ENCODE peak calls at places on chromosome 4, in eight cellular contexts. E, U, R, A, J, F, I and D are unnamed samples.

GRCh38 chr4:76767983-76768382 is 130.0 kb downstream of the SOWAHB start:
- DNase-seq in E (no peak), U (no peak), R (no peak), A (no peak), J (no peak), F (no peak), I (no peak), D (no peak)

GRCh38 chr4:112819729-112820128 is 182.8 kb downstream of the LARP7 start:
- DNase-seq in E (no peak), U (no peak), R (no peak), A (no peak), J (no peak), F (no peak), I (no peak), D (no peak)

GRCh38 chr4:40909363-40909876 is 159.7 kb downstream of the NSUN7 start:
- DNase-seq in E (no peak), U (no peak), R (peak; percentile 81), A (peak; percentile 62), J (peak; percentile 79), F (peak; percentile 73), I (peak; percentile 71), D (no peak)

GRCh38 chr4:176981551-176981950 is 188.8 kb upstream of the VEGFC start:
- DNase-seq in E (no peak), U (no peak), R (no peak), A (no peak), J (no peak), F (no peak), I (no peak), D (no peak)

GRCh38 chr4:2062808-2063524 is 3.8 kb downstream of the NAT8L start:
- DNase-seq in E (no peak), U (no peak), R (no peak), A (no peak), J (no peak), F (no peak), I (peak; percentile 35), D (no peak)

GRCh38 chr4:185108185-185108584 is 34.9 kb upstream of the SLC25A4 start:
- DNase-seq in E (no peak), U (no peak), R (no peak), A (no peak), J (no peak), F (no peak), I (no peak), D (no peak)

GRCh38 chr4:122826596-122827257 is at the start of gene FGF2:
- DNase-seq in E (peak; percentile 80), U (no peak), R (peak; percentile 28), A (no peak), J (peak; percentile 33), F (no peak), I (peak; percentile 83), D (peak; percentile 0)

GRCh38 chr4:124589827-124590226 is 122.7 kb downstream of the ANKRD50 start:
- DNase-seq in E (no peak), U (no peak), R (no peak), A (no peak), J (no peak), F (no peak), I (no peak), D (no peak)

GRCh38 chr4:156838761-156839160 is 132.8 kb downstream of the PDGFC start:
- DNase-seq in E (no peak), U (no peak), R (no peak), A (no peak), J (no peak), F (no peak), I (no peak), D (peak; percentile 21)

GRCh38 chr4:138572007-138572406 is 329.9 kb upstream of the SLC7A11 start:
- DNase-seq in E (no peak), U (no peak), R (no peak), A (no peak), J (no peak), F (no peak), I (no peak), D (no peak)

GRCh38 chr4:154230091-154230490 is 261.5 kb downstream of the DCHS2 start:
- DNase-seq in E (no peak), U (no peak), R (no peak), A (no peak), J (no peak), F (no peak), I (no peak), D (no peak)

GRCh38 chr4:143399113-143399949 is 62.7 kb downstream of the GAB1 start:
- DNase-seq in E (no peak), U (no peak), R (no peak), A (no peak), J (no peak), F (no peak), I (no peak), D (no peak)

GRCh38 chr4:173513651-173514050 is 16.4 kb downstream of the HAND2 start:
- DNase-seq in E (no peak), U (no peak), R (no peak), A (no peak), J (no peak), F (no peak), I (no peak), D (no peak)

GRCh38 chr4:5979981-5980380 is 38.2 kb downstream of the C4orf50 start:
- DNase-seq in E (no peak), U (no peak), R (peak; percentile 75), A (no peak), J (peak; percentile 11), F (no peak), I (no peak), D (peak; percentile 24)

GRCh38 chr4:53925050-53925605 is 139.3 kb downstream of the CHIC2 start:
- DNase-seq in E (no peak), U (no peak), R (no peak), A (no peak), J (no peak), F (no peak), I (no peak), D (no peak)

GRCh38 chr4:48064349-48064748 is 47.8 kb downstream of the NIPAL1 start:
- DNase-seq in E (no peak), U (no peak), R (no peak), A (no peak), J (no peak), F (no peak), I (no peak), D (no peak)

GRCh38 chr4:121448231-121448630 is 67.4 kb upstream of the QRFPR start:
- DNase-seq in E (no peak), U (no peak), R (no peak), A (no peak), J (no peak), F (no peak), I (no peak), D (no peak)

GRCh38 chr4:2322801-2323200 is 60.9 kb upstream of the MXD4 start:
- DNase-seq in E (no peak), U (no peak), R (no peak), A (no peak), J (no peak), F (peak; percentile 54), I (no peak), D (no peak)

GRCh38 chr4:38691251-38692008 is 27.4 kb downstream of the KLF3 start:
- DNase-seq in E (no peak), U (no peak), R (no peak), A (no peak), J (no peak), F (no peak), I (no peak), D (no peak)

GRCh38 chr4:74821541-74821940 is 27.2 kb upstream of the BTC start:
- DNase-seq in E (no peak), U (no peak), R (no peak), A (no peak), J (no peak), F (no peak), I (no peak), D (no peak)